ENCODE peak calls at places on chromosomes 1 and 21, in eight cellular contexts. E is lung; H is spleen; X is IMR-90; T is mesendoderm; Z is naive thymus-derived CD4-positive, alpha-beta T cell; V is tibial nerve; M is neuronal stem cell. Y is an unnamed sample.
A peak's percentile ranks its signal among the peaks of the same experiment; 100 is the strongest.

GRCh38 chr1:20867062-20867461 is 80.0 kb upstream of the HP1BP3 start:
- DNase-seq in H (no peak), E (no peak), Z (no peak), M (no peak), V (no peak), X (peak; percentile 82), T (no peak), Y (no peak)

GRCh38 chr1:93678966-93679480 is 2.6 kb downstream of the BCAR3 start:
- DNase-seq in H (no peak), Z (no peak), E (no peak), V (no peak), X (no peak), M (no peak), T (peak; percentile 89), Y (no peak)

GRCh38 chr1:185935360-185935759 is 201.2 kb downstream of the HMCN1 start:
- DNase-seq in T (no peak), X (no peak), E (no peak), V (no peak), M (no peak), H (no peak), Z (no peak), Y (no peak)

GRCh38 chr1:5551274-5551966 is 440.8 kb downstream of the NPHP4 start:
- DNase-seq in Z (no peak), T (no peak), V (no peak), H (no peak), E (no peak), X (no peak), M (no peak), Y (no peak)

GRCh38 chr1:167631987-167632680 is 2.1 kb downstream of the RCSD1 start:
- DNase-seq in E (no peak), H (peak; percentile 83), V (no peak), Z (no peak), T (peak; percentile 49), X (no peak), M (no peak), Y (no peak)

GRCh38 chr1:155463865-155464264 is 98.7 kb downstream of the ASH1L start:
- DNase-seq in H (no peak), Z (no peak), X (peak; percentile 91), V (no peak), E (no peak), M (no peak), T (peak; percentile 10), Y (no peak)

GRCh38 chr1:110051262-110051648 is 16.8 kb downstream of the STRIP1 start:
- DNase-seq in V (no peak), T (no peak), X (peak; percentile 52), H (no peak), E (no peak), Z (no peak), M (no peak), Y (no peak)

GRCh38 chr1:246001142-246001812 is 505.8 kb downstream of the SMYD3 start:
- DNase-seq in V (no peak), M (no peak), T (no peak), Z (no peak), H (no peak), X (peak; percentile 82), E (no peak), Y (no peak)

GRCh38 chr1:11516961-11517635 is 38.1 kb downstream of the DISP3 start:
- DNase-seq in Z (no peak), X (no peak), E (no peak), M (no peak), T (no peak), H (no peak), V (no peak), Y (no peak)

GRCh38 chr1:173117108-173117633 is 66.4 kb upstream of the TNFSF18 start:
- DNase-seq in T (no peak), V (no peak), M (no peak), H (no peak), Z (no peak), E (no peak), X (no peak), Y (no peak)

GRCh38 chr1:32471695-32472362 is 7.0 kb downstream of the ZBTB8B start:
- DNase-seq in Z (no peak), E (no peak), H (no peak), M (no peak), V (no peak), T (no peak), X (no peak), Y (no peak)

GRCh38 chr1:16085521-16085920 is 12.1 kb upstream of the FAM131C start:
- DNase-seq in X (no peak), H (no peak), Z (no peak), T (no peak), E (no peak), V (no peak), M (no peak), Y (no peak)

GRCh38 chr1:226132731-226133503 is 53.6 kb downstream of the ACBD3 start:
- DNase-seq in V (no peak), X (no peak), E (peak; percentile 54), H (peak; percentile 76), T (no peak), M (no peak), Z (no peak), Y (no peak)

GRCh38 chr1:201456499-201457309 is 12.3 kb downstream of the PHLDA3 start:
- DNase-seq in H (peak; percentile 44), X (peak; percentile 98), M (no peak), Z (no peak), T (peak; percentile 84), E (peak; percentile 80), V (no peak), Y (no peak)

GRCh38 chr1:246281195-246281594 is 225.9 kb downstream of the SMYD3 start:
- DNase-seq in X (no peak), T (no peak), Z (no peak), E (no peak), H (no peak), V (no peak), M (no peak), Y (no peak)

GRCh38 chr1:109789771-109790170 is 26.0 kb upstream of the EPS8L3 start:
- DNase-seq in E (no peak), X (no peak), Z (no peak), T (no peak), H (no peak), M (no peak), V (no peak), Y (no peak)

GRCh38 chr1:237154173-237154572 is 112.2 kb downstream of the RYR2 start:
- DNase-seq in T (no peak), Z (no peak), V (no peak), E (no peak), X (peak; percentile 33), H (no peak), M (no peak), Y (no peak)

GRCh38 chr1:220698607-220699016 is 8.4 kb downstream of the C1orf115 start:
- DNase-seq in V (no peak), H (no peak), M (no peak), Z (no peak), T (no peak), X (no peak), E (no peak), Y (no peak)

GRCh38 chr1:220696863-220697231 is 6.7 kb downstream of the C1orf115 start:
- DNase-seq in T (no peak), H (no peak), E (no peak), Z (no peak), M (no peak), V (no peak), X (peak; percentile 30), Y (no peak)

GRCh38 chr1:220699044-220699443 is 8.9 kb downstream of the C1orf115 start:
- DNase-seq in E (no peak), H (no peak), T (no peak), V (no peak), Z (no peak), M (no peak), X (no peak), Y (no peak)

GRCh38 chr1:220696226-220696862 is 6.2 kb downstream of the C1orf115 start:
- DNase-seq in X (no peak), V (no peak), Z (no peak), M (no peak), T (no peak), H (no peak), E (peak; percentile 18), Y (no peak)

DNA sequence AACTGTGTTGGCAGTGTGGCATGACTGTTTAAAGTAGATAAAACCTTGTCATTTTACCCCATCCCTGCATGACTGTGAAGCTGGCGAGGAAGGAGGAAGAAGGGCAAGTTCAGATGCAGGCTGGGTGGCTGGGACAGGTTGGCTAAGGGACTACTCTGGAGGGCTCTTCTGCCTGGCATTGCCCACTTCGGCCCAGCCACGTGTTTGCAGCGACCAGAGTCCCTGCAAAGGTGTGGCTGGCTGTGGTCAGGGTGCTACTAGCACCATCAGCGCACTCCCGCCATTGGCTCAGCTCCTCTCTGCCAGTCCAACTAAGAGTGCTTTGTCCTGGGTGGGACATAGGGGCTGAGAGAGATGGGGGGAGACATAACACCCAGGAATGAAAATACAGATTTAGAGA is 7.2 kb downstream of the C1orf115 start:
- DNase-seq in X (no peak), V (no peak), Z (no peak), M (no peak), E (peak; percentile 22), H (no peak), T (no peak), Y (no peak)
- H3K4me3 ChIP-seq in X (no peak overlapping the region), V (no peak overlapping the region), Z (no peak overlapping the region), M (no peak overlapping the region), E (no peak overlapping the region), H (no peak overlapping the region), T (no peak overlapping the region), Y (no peak overlapping the region)

GRCh38 chr1:97845805-97846204 is 75.0 kb downstream of the DPYD start:
- DNase-seq in E (no peak), X (no peak), V (no peak), Z (no peak), M (no peak), T (no peak), H (peak; percentile 68), Y (no peak)
- H3K4me1 ChIP-seq in E (no peaks in the 10 kb centered on the region), X (no peaks in the 10 kb centered on the region), V (peaks cover 12% of the 10 kb centered on the region), Z (no peaks in the 10 kb centered on the region), M (no peaks in the 10 kb centered on the region), T (no peaks in the 10 kb centered on the region), H (peaks cover 22% of the 10 kb centered on the region), Y (no peaks in the 10 kb centered on the region)

GRCh38 chr21:44919111-44919912 is 1.4 kb downstream of the ITGB2 start:
- DNase-seq in E (no peak), M (no peak), H (peak; percentile 89), Z (peak; percentile 34), X (no peak), V (no peak), T (no peak), Y (no peak)
- H3K4me3 ChIP-seq in E (peak overlapping the region; percentile 20), M (no peak overlapping the region), H (peak overlapping the region; percentile 80), Z (peak overlapping the region; percentile 88), X (no peak overlapping the region), V (peak overlapping the region; percentile 38), T (no peak overlapping the region), Y (no peak overlapping the region)

GRCh38 chr1:84301759-84302380 is 362 bp downstream of the SAMD13 start:
- DNase-seq in T (no peak), M (no peak), X (no peak), V (no peak), E (no peak), H (no peak), Z (no peak), Y (peak; percentile 3)

GRCh38 chr1:84303154-84303830 is 1.8 kb downstream of the SAMD13 start:
- DNase-seq in V (no peak), H (no peak), E (no peak), M (no peak), Z (no peak), X (peak; percentile 17), T (no peak), Y (no peak)

DNA sequence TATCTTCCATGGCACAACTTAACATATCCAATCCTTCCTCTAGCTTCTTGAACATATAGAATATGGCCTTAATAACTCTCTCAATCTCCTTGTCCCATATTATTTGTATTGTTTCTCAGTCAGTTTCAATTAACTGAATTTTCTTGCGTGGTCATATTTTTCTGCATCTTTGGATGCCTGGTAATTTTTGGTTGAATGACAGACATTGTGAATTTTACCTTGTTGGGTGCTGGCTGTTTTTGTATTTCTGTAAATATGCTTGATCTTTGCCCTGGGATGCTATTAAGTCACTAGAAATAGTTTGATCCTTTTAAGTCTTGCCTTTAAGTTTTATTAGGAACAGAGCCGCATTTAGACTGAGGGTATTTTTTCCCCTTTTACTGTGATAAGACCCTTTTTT is 5.9 kb downstream of the SAMD13 start:
- DNase-seq in E (no peak), H (no peak), V (no peak), Z (no peak), T (no peak), M (no peak), X (no peak), Y (no peak)
- H3K4me1 ChIP-seq in E (no peaks in the 10 kb centered on the region), H (peaks cover 10% of the 10 kb centered on the region), V (peaks cover 3% of the 10 kb centered on the region), Z (no peaks in the 10 kb centered on the region), T (peaks cover 4% of the 10 kb centered on the region), M (peaks cover 5% of the 10 kb centered on the region), X (peaks cover 1% of the 10 kb centered on the region), Y (peaks cover 8% of the 10 kb centered on the region)